ENCODE peak calls at places on chromosome 10, in four cellular contexts. A is memory B cell, O is HEK293T, Y is lower lobe of right lung. B is an unnamed sample.

GRCh38 chr10:112904000-112904399 is 46.0 kb upstream of the TCF7L2 start:
- DNase-seq in O (no peak), Y (no peak), A (no peak), B (no peak)

GRCh38 chr10:49037187-49037586 is 78.1 kb downstream of the VSTM4 start:
- DNase-seq in O (no peak), A (no peak), Y (no peak), B (no peak)

GRCh38 chr10:63240807-63241206 is 107.7 kb downstream of the NRBF2 start:
- DNase-seq in A (no peak), O (no peak), Y (no peak), B (no peak)

GRCh38 chr10:123398180-123398591 is 244.0 kb downstream of the BUB3 start:
- DNase-seq in O (no peak), A (no peak), Y (no peak), B (no peak)

GRCh38 chr10:43348511-43349312 is 22.7 kb upstream of the FXYD4 start:
- DNase-seq in O (peak; percentile 89), Y (peak; percentile 89), A (peak; percentile 77), B (peak; percentile 87)

GRCh38 chr10:17380888-17381287 is 73.5 kb downstream of the ST8SIA6 start:
- DNase-seq in O (no peak), Y (no peak), A (no peak), B (no peak)

GRCh38 chr10:27482984-27483956 is 20.8 kb upstream of the RAB18 start:
- DNase-seq in A (no peak), O (peak; percentile 7), Y (no peak), B (no peak)

GRCh38 chr10:129046074-129046681 is 420.9 kb upstream of the MGMT start:
- DNase-seq in Y (no peak), A (no peak), O (no peak), B (no peak)

GRCh38 chr10:71268247-71268691 is 50.8 kb upstream of the SLC29A3 start:
- DNase-seq in A (no peak), O (peak; percentile 37), Y (no peak), B (no peak)

GRCh38 chr10:1626835-1627234 is 110.5 kb downstream of the ADARB2 start:
- DNase-seq in A (no peak), O (no peak), Y (no peak), B (no peak)

GRCh38 chr10:36725581-36726520 is 399.5 kb upstream of the ANKRD30A start:
- DNase-seq in O (peak; percentile 49), Y (no peak), A (peak; percentile 0), B (no peak)

GRCh38 chr10:11159543-11160215 is 142.0 kb downstream of the CELF2 start:
- DNase-seq in A (no peak), O (no peak), Y (no peak), B (no peak)

GRCh38 chr10:113708640-113709039 is 28.9 kb downstream of the CASP7 start:
- DNase-seq in Y (no peak), O (no peak), A (no peak), B (no peak)

GRCh38 chr10:45302573-45302972 is 12.8 kb downstream of the OR13A1 start:
- DNase-seq in A (no peak), Y (no peak), O (no peak), B (no peak)

GRCh38 chr10:79068562-79069324 is at the start of gene ZMIZ1:
- DNase-seq in A (peak; percentile 72), O (peak; percentile 81), Y (peak; percentile 91), B (peak; percentile 85)

GRCh38 chr10:105354010-105354409 is 712.9 kb downstream of the SORCS3 start:
- DNase-seq in A (no peak), Y (no peak), O (no peak), B (no peak)

GRCh38 chr10:52755297-52756062 is 17.1 kb downstream of the MBL2 start:
- DNase-seq in Y (no peak), O (no peak), A (no peak), B (no peak)

GRCh38 chr10:70283445-70284399 is at the start of gene NPFFR1:
- DNase-seq in A (no peak), O (no peak), Y (no peak), B (no peak)

GRCh38 chr10:113139695-113140094 is 189.6 kb downstream of the TCF7L2 start:
- DNase-seq in Y (no peak), A (no peak), O (no peak), B (no peak)

GRCh38 chr10:82037076-82037475 is 162.1 kb downstream of the NRG3 start:
- DNase-seq in O (no peak), A (no peak), Y (no peak), B (no peak)

GRCh38 chr10:129968937-129969527 is 5.0 kb upstream of the EBF3 start:
- DNase-seq in Y (peak; percentile 51), A (no peak), O (peak; percentile 86), B (no peak)

GRCh38 chr10:32239770-32240169 is 107.2 kb downstream of the EPC1 start:
- DNase-seq in A (no peak), O (no peak), Y (no peak), B (no peak)

GRCh38 chr10:77571490-77571889 is 66.1 kb downstream of the KCNMA1 start:
- DNase-seq in Y (no peak), A (no peak), O (no peak), B (no peak)

GRCh38 chr10:99551158-99551557 is 18.4 kb downstream of the NKX2-3 start:
- DNase-seq in Y (no peak), O (peak; percentile 42), A (no peak), B (no peak)

GRCh38 chr10:78986419-78986818 is 82.3 kb upstream of the ZMIZ1 start:
- DNase-seq in A (no peak), O (no peak), Y (no peak), B (no peak)

GRCh38 chr10:62627985-62628384 is 176.5 kb upstream of the ADO start:
- DNase-seq in A (no peak), Y (no peak), O (no peak), B (no peak)